ENCODE peak calls at places on chromosomes 5 and 9, in six cellular contexts. One of them, this sample, is unnamed.
A peak's percentile ranks its signal among the peaks of the same experiment; 100 is the strongest.

GRCh38 chr9:38228331-38229122 is 159.5 kb upstream of the SHB start:
- DNase-seq in H1: no peak
- DNase-seq in GM12892: no peak
- DNase-seq in K562: no peak
- DNase-seq in HepG2: no peak
- DNase-seq in GM12878: no peak
- DNase-seq in this sample: no peak

GRCh38 chr9:38686923-38687322 is 33.0 kb downstream of the FAM240B start:
- DNase-seq in H1: no peak
- DNase-seq in GM12892: no peak
- DNase-seq in K562: no peak
- DNase-seq in HepG2: no peak
- DNase-seq in GM12878: no peak
- DNase-seq in this sample: no peak

GRCh38 chr5:1542755-1543154 is 19.0 kb upstream of the LPCAT1 start:
- DNase-seq in H1: no peak
- DNase-seq in GM12892: no peak
- DNase-seq in K562: no peak
- DNase-seq in HepG2: no peak
- DNase-seq in GM12878: no peak
- DNase-seq in this sample: no peak

GRCh38 chr9:78296208-78296892 is 575 bp upstream of the PSAT1 start:
- DNase-seq in H1: no peak
- DNase-seq in GM12892: no peak
- DNase-seq in K562: no peak
- DNase-seq in HepG2: peak; percentile 62
- DNase-seq in GM12878: no peak
- DNase-seq in this sample: no peak

GRCh38 chr9:15192856-15193255 is 114.2 kb downstream of the TTC39B start:
- DNase-seq in H1: no peak
- DNase-seq in GM12892: no peak
- DNase-seq in K562: no peak
- DNase-seq in HepG2: no peak
- DNase-seq in GM12878: no peak
- DNase-seq in this sample: no peak

GRCh38 chr5:91632871-91633270 is 249.8 kb upstream of the ARRDC3 start:
- DNase-seq in H1: no peak
- DNase-seq in GM12892: no peak
- DNase-seq in K562: no peak
- DNase-seq in HepG2: peak; percentile 3
- DNase-seq in GM12878: no peak
- DNase-seq in this sample: no peak

GRCh38 chr5:153672347-153673090 is 182.0 kb downstream of the GRIA1 start:
- DNase-seq in H1: no peak
- DNase-seq in GM12892: no peak
- DNase-seq in K562: no peak
- DNase-seq in HepG2: no peak
- DNase-seq in GM12878: no peak
- DNase-seq in this sample: no peak

GRCh38 chr5:175878544-175879438 is 7.4 kb downstream of the CPLX2 start:
- DNase-seq in H1: no peak
- DNase-seq in GM12892: no peak
- DNase-seq in K562: peak; percentile 86
- DNase-seq in HepG2: no peak
- DNase-seq in GM12878: no peak
- DNase-seq in this sample: no peak

GRCh38 chr9:110579763-110580255 is 268 bp upstream of the SVEP1 start:
- DNase-seq in H1: no peak
- DNase-seq in GM12892: no peak
- DNase-seq in K562: no peak
- DNase-seq in HepG2: no peak
- DNase-seq in GM12878: no peak
- DNase-seq in this sample: no peak
- TF ChIP-seq POLR2AphosphoS5 in H1: no peak
- TF ChIP-seq POLR2AphosphoS5 in GM12892: no peak
- TF ChIP-seq POLR2AphosphoS5 in K562: no peak
- TF ChIP-seq POLR2AphosphoS5 in HepG2: no peak
- TF ChIP-seq POLR2AphosphoS5 in GM12878: no peak
- TF ChIP-seq POLR2AphosphoS5 in this sample: no peak

DNA sequence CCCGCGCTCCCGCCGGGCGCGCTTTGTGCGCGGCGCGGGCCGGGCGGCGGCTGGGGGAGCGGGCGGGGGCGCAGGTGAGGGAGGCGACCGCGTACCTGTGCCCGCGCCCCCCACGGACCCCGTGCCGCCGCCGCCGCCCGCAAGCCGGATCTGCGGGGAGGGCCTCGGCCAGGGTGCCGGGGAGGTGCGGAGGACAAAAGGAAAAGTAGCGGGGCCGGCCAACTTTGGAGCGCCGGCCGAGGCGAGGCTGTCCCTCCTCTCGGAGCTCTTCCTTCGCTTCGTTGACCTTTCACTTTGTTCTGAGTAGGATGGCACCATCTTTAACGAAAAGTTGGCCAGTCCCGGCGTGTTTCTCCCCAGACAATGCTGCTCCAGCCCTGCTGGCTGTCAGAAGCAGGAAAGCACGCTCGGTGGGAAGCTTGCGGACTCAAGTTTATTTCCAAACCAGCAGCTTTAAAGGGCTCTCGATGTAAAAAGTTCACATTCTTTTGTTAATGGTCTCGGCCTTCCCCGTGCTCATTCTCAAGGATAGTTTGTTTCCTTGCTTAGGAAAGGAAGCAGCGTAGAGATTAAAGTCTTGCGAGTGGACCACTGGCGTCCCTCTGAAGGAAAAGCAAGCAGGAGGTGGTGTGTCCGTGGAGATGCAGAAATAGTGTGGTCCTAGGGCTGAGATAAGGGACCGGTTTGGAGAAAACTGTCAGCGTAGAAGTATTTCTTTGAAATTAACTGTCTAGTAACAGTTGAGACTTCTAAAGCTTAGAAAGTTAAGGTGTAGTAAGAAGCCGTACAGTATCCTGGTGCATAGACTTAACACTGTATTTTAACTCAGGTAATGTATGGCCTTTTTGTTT is 660 bp downstream of the EHMT1 start:
- DNase-seq in H1: no peak
- DNase-seq in GM12892: peak; percentile 52
- DNase-seq in K562: peak; percentile 52
- DNase-seq in HepG2: no peak
- DNase-seq in GM12878: no peak
- DNase-seq in this sample: no peak
- TF ChIP-seq POLR2A in H1: no peak
- TF ChIP-seq POLR2A in GM12892: no peak
- TF ChIP-seq POLR2A in K562: peak; percentile 20
- TF ChIP-seq POLR2A in HepG2: no peak
- TF ChIP-seq POLR2A in GM12878: peak; percentile 45
- TF ChIP-seq POLR2A in this sample: no peak

DNA sequence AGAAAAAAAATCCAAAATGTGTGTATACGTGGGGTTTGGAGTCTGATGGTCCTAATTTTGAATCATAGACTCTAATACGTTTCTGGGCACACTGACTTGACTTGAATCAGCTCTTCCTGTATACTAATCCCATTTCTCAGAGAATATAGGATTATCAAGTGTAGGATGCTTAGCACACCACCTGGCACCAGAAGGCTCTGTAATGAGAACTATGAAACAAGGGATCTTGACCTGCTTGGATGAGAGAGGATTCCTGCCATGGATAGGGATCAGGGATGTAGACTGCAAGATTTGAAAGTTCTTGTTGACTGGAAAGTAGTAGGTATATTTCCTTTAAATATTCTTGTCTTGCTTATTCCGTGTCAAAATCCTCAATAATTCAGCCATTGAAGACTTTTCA is 7.8 kb downstream of the HSPA4 start:
- DNase-seq in H1: no peak
- DNase-seq in GM12892: no peak
- DNase-seq in K562: no peak
- DNase-seq in HepG2: no peak
- DNase-seq in GM12878: no peak
- DNase-seq in this sample: no peak
- TF ChIP-seq TAF1 in H1: no peak
- TF ChIP-seq TAF1 in GM12892: no peak
- TF ChIP-seq TAF1 in K562: no peak
- TF ChIP-seq TAF1 in HepG2: no peak
- TF ChIP-seq TAF1 in GM12878: no peak
- TF ChIP-seq TAF1 in this sample: no peak

GRCh38 chr9:110029422-110029814 is 178.5 kb downstream of the C9orf152 start:
- DNase-seq in H1: no peak
- DNase-seq in GM12892: no peak
- DNase-seq in K562: no peak
- DNase-seq in HepG2: peak; percentile 82
- DNase-seq in GM12878: no peak
- DNase-seq in this sample: no peak
- TF ChIP-seq POLR2AphosphoS5 in H1: no peak
- TF ChIP-seq POLR2AphosphoS5 in GM12892: no peak
- TF ChIP-seq POLR2AphosphoS5 in K562: no peak
- TF ChIP-seq POLR2AphosphoS5 in HepG2: no peak
- TF ChIP-seq POLR2AphosphoS5 in GM12878: no peak
- TF ChIP-seq POLR2AphosphoS5 in this sample: no peak

GRCh38 chr9:90608141-90608540 is 34.5 kb downstream of the DIRAS2 start:
- DNase-seq in H1: no peak
- DNase-seq in GM12892: no peak
- DNase-seq in K562: no peak
- DNase-seq in HepG2: no peak
- DNase-seq in GM12878: no peak
- DNase-seq in this sample: no peak

GRCh38 chr9:90611121-90611520 is 31.5 kb downstream of the DIRAS2 start:
- DNase-seq in H1: no peak
- DNase-seq in GM12892: no peak
- DNase-seq in K562: no peak
- DNase-seq in HepG2: no peak
- DNase-seq in GM12878: no peak
- DNase-seq in this sample: no peak

GRCh38 chr9:90612957-90613356 is 29.7 kb downstream of the DIRAS2 start:
- DNase-seq in H1: no peak
- DNase-seq in GM12892: no peak
- DNase-seq in K562: no peak
- DNase-seq in HepG2: no peak
- DNase-seq in GM12878: no peak
- DNase-seq in this sample: no peak

GRCh38 chr9:90613502-90613901 is 29.1 kb downstream of the DIRAS2 start:
- DNase-seq in H1: no peak
- DNase-seq in GM12892: no peak
- DNase-seq in K562: no peak
- DNase-seq in HepG2: no peak
- DNase-seq in GM12878: no peak
- DNase-seq in this sample: no peak

GRCh38 chr9:90611568-90611967 is 31.1 kb downstream of the DIRAS2 start:
- DNase-seq in H1: no peak
- DNase-seq in GM12892: no peak
- DNase-seq in K562: no peak
- DNase-seq in HepG2: no peak
- DNase-seq in GM12878: no peak
- DNase-seq in this sample: no peak
- TF ChIP-seq POLR2A in H1: no peak
- TF ChIP-seq POLR2A in GM12892: no peak
- TF ChIP-seq POLR2A in K562: no peak
- TF ChIP-seq POLR2A in HepG2: no peak
- TF ChIP-seq POLR2A in GM12878: no peak
- TF ChIP-seq POLR2A in this sample: no peak

GRCh38 chr5:5154733-5155132 is 14.6 kb downstream of the ADAMTS16 start:
- DNase-seq in H1: no peak
- DNase-seq in GM12892: no peak
- DNase-seq in K562: no peak
- DNase-seq in HepG2: no peak
- DNase-seq in GM12878: no peak
- DNase-seq in this sample: no peak
- TF ChIP-seq TAF1 in H1: no peak
- TF ChIP-seq TAF1 in GM12892: no peak
- TF ChIP-seq TAF1 in K562: no peak
- TF ChIP-seq TAF1 in HepG2: no peak
- TF ChIP-seq TAF1 in GM12878: no peak
- TF ChIP-seq TAF1 in this sample: no peak

GRCh38 chr5:172983542-172984243 is at the start of gene ATP6V0E1:
- DNase-seq in H1: peak; percentile 77
- DNase-seq in GM12892: peak; percentile 88
- DNase-seq in K562: peak; percentile 96
- DNase-seq in HepG2: peak; percentile 87
- DNase-seq in GM12878: peak; percentile 66
- DNase-seq in this sample: peak; percentile 89
- TF ChIP-seq POLR2AphosphoS5 in H1: peak; percentile 92
- TF ChIP-seq POLR2AphosphoS5 in GM12892: peak; percentile 87
- TF ChIP-seq POLR2AphosphoS5 in K562: peak; percentile 88
- TF ChIP-seq POLR2AphosphoS5 in HepG2: peak; percentile 81
- TF ChIP-seq POLR2AphosphoS5 in GM12878: peak; percentile 94
- TF ChIP-seq POLR2AphosphoS5 in this sample: peak; percentile 93

DNA sequence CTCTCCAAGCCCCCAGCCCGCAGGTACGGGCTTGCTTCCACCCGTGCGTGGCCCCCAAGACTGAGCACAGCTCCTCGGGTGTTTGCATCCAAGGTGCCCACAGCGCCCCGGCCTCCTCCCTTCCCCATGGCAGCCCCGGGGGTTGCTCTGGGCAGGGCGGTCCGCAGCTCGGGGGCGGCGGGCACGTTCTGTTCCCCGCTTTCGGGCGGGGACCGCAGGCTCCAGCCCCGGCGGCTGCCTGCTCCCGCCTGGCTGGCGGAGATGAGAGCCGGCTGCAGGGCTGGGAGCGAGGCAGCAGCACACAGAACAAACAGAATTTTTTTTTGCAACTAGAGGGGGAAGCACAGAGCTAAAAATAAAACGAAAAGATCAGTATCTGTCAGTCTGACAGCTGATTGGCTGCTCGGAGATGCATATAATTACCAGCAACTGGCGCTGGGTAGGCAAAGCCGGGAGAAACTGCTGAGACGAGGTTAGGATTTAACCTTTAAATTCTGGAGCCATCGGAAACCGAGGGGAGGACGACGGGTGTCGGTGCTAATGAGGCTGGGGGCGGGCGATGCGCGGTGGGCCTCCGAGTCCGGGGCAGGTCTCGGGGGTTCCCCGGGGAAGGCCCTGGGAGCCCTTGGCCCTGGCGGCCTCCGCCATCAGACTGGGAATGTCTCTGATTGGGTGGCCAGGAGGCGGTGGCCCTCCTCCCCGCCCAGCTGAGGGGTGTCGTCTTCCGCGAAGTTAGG is 142.7 kb upstream of the IER5L start:
- DNase-seq in H1: no peak
- DNase-seq in GM12892: peak; percentile 46
- DNase-seq in K562: peak; percentile 59
- DNase-seq in HepG2: peak; percentile 63
- DNase-seq in GM12878: peak; percentile 34
- DNase-seq in this sample: peak; percentile 61
- TF ChIP-seq POLR2A in H1: no peak
- TF ChIP-seq POLR2A in GM12892: no peak
- TF ChIP-seq POLR2A in K562: no peak
- TF ChIP-seq POLR2A in HepG2: no peak
- TF ChIP-seq POLR2A in GM12878: no peak
- TF ChIP-seq POLR2A in this sample: no peak

This sample was measured in GM12891.